ENCODE peak calls at places on chromosome 3, in six cellular contexts. I, J, T, M, V and U are unnamed samples.

GRCh38 chr3:189361103-189361835 is 189.5 kb downstream of the TPRG1 start:
- DNase-seq in I (no peak), J (no peak), T (no peak), M (peak; percentile 56), V (no peak), U (no peak)

GRCh38 chr3:194007598-194008337 is 128.2 kb upstream of the HES1 start:
- DNase-seq in I (no peak), J (no peak), T (no peak), M (no peak), V (no peak), U (no peak)

GRCh38 chr3:21672303-21672702 is 78.7 kb downstream of the ZNF385D start:
- DNase-seq in I (no peak), J (peak; percentile 94), T (no peak), M (peak; percentile 60), V (no peak), U (no peak)

GRCh38 chr3:192413461-192413860 is 313.9 kb downstream of the FGF12 start:
- DNase-seq in I (no peak), J (peak; percentile 1), T (peak; percentile 5), M (no peak), V (no peak), U (no peak)

GRCh38 chr3:128252083-128252482 is 98.8 kb downstream of the EEFSEC start:
- DNase-seq in I (peak; percentile 29), J (no peak), T (no peak), M (no peak), V (no peak), U (no peak)

GRCh38 chr3:14879161-14879888 is 60.6 kb downstream of the FGD5 start:
- DNase-seq in I (no peak), J (no peak), T (no peak), M (no peak), V (no peak), U (no peak)

GRCh38 chr3:127151992-127152391 is 40.9 kb upstream of the PRR23E start:
- DNase-seq in I (no peak), J (peak; percentile 5), T (no peak), M (no peak), V (no peak), U (no peak)

GRCh38 chr3:146308682-146309081 is 57.8 kb upstream of the PLSCR4 start:
- DNase-seq in I (no peak), J (no peak), T (no peak), M (no peak), V (no peak), U (no peak)

GRCh38 chr3:65587650-65588439 is 450.9 kb downstream of the MAGI1 start:
- DNase-seq in I (no peak), J (no peak), T (no peak), M (no peak), V (peak; percentile 49), U (no peak)

GRCh38 chr3:72127213-72127612 is 342.3 kb upstream of the PROK2 start:
- DNase-seq in I (no peak), J (no peak), T (no peak), M (no peak), V (no peak), U (no peak)

GRCh38 chr3:48492461-48493202 is 11.3 kb downstream of the SHISA5 start:
- DNase-seq in I (no peak), J (peak; percentile 88), T (no peak), M (no peak), V (no peak), U (peak; percentile 96)

GRCh38 chr3:149535395-149535685 is 60.8 kb downstream of the TM4SF4 start:
- DNase-seq in I (no peak), J (no peak), T (no peak), M (no peak), V (no peak), U (no peak)

GRCh38 chr3:192850501-192850981 is 67.1 kb downstream of the MB21D2 start:
- DNase-seq in I (no peak), J (peak; percentile 93), T (no peak), M (peak; percentile 46), V (no peak), U (no peak)

GRCh38 chr3:141769171-141769894 is 6.1 kb downstream of the GRK7 start:
- DNase-seq in I (no peak), J (no peak), T (no peak), M (no peak), V (peak; percentile 50), U (no peak)

DNA sequence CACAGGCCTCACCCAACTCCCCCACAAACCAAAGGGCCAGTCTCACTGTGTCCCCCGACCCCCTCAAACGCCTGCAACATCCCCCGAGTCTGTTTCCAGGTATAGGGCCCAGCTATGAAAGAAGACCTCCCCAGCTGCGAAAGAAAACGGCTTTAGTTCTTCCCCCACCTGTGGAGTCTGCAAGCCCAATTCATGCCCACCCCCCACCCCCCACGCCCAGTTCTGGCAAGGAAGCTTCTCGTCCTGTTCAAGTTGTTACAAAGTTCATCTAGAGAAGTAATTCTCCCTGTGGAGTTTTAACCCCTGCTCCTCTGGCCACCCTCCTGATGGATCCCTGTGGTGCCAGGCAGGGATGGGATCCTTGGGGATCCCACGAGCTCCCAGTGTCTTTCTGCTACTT is 54.4 kb downstream of the CCDC66 start:
- DNase-seq in I (no peak), J (no peak), T (no peak), M (no peak), V (no peak), U (no peak)
- H3K4me3 ChIP-seq in I (no peak overlapping the region), J (no peak overlapping the region), T (no peak overlapping the region), M (no peak overlapping the region), V (no peak overlapping the region), U (no peak overlapping the region)

GRCh38 chr3:49856181-49857005 is at the start of gene TRAIP:
- DNase-seq in I (peak; percentile 98), J (peak; percentile 90), T (peak; percentile 96), M (peak; percentile 83), V (peak; percentile 97), U (peak; percentile 99)
- H3K4me2 ChIP-seq in I (peak within 1 kb of the TSS; percentile 88), J (peak within 1 kb of the TSS; percentile 96), T (peak within 1 kb of the TSS; percentile 94), M (peak within 1 kb of the TSS; percentile 83), V (peak within 1 kb of the TSS; percentile 90), U (peak within 1 kb of the TSS; percentile 99)

GRCh38 chr3:170171563-170171962 is 10.0 kb downstream of the PHC3 start:
- DNase-seq in I (no peak), J (no peak), T (no peak), M (no peak), V (no peak), U (no peak)
- H3K4me1 ChIP-seq in I (no peaks in the 10 kb centered on the region), J (no peaks in the 10 kb centered on the region), T (no peaks in the 10 kb centered on the region), M (no peaks in the 10 kb centered on the region), V (no peaks in the 10 kb centered on the region), U (peaks cover 19% of the 10 kb centered on the region)

DNA sequence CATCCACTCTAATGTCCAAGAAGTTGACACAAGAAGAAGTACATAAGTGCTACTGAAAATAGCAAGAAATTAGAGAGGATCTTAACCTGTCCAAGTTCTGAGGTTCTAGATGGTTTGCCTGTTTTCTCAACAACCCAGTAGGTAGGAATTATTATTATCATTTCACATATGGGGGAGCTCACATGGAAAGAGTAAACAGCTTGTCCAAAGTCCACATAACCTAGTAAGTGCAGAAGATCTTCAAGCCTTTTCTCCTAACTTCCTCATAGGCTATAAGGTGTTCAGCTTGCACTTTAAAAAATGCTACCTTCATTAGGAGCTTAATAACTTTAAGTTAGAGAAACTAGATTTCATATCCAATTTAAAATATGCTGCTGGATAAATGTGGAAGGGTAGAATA is 3.0 kb downstream of the SLC2A2 start:
- DNase-seq in I (no peak), J (no peak), T (no peak), M (no peak), V (no peak), U (no peak)
- H3K4me3 ChIP-seq in I (no peak overlapping the region), J (no peak overlapping the region), T (no peak overlapping the region), M (no peak overlapping the region), V (no peak overlapping the region), U (no peak overlapping the region)

DNA sequence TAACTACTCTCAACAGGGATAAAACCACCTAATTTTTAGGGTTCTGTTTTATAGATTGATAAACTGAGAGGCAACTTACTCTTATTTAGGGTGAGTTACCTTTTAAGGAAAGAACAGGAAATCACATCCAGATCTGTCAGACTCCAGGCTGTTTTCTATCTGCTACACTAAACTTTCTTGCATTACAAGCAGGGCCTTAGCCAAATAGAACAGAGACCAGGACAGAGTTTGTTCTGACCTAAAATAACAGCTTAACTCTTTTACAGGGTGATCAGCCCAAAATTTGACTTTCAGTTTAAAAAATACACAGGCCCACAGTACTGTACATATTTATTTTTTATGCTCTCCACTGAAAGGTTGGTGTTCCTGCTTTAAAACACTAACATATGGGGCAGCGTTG is 38.6 kb downstream of the SGO1 start:
- DNase-seq in I (no peak), J (no peak), T (no peak), M (no peak), V (no peak), U (no peak)
- H3K4me2 ChIP-seq in I (no peak overlapping the region), J (no peak overlapping the region), T (no peak overlapping the region), M (no peak overlapping the region), V (no peak overlapping the region), U (no peak overlapping the region)